ENCODE peak calls at places on chromosomes 3 and 15, in five cellular contexts. L is psoas muscle; W is right cardiac atrium; C is adrenal gland; M is CD8-positive, alpha-beta T cell. R is an unnamed sample.

GRCh38 chr3:20022954-20023644 is 11.0 kb upstream of the PP2D1 start:
- DNase-seq in W (no peak), C (no peak), M (no peak), L (no peak), R (no peak)

GRCh38 chr15:83092309-83092976 is 15.0 kb upstream of the TM6SF1 start:
- DNase-seq in L (no peak), M (no peak), W (peak), C (peak), R (no peak)

GRCh38 chr3:42655331-42655888 is 1.9 kb downstream of the ZBTB47 start:
- DNase-seq in M (no peak), C (no peak), W (peak), L (peak), R (peak)

GRCh38 chr3:179825527-179826246 is 172.8 kb downstream of the USP13 start:
- DNase-seq in W (no peak), M (no peak), C (no peak), L (no peak), R (no peak)

GRCh38 chr3:123167686-123168085 is 34.1 kb upstream of the SEC22A start:
- DNase-seq in W (no peak), C (no peak), L (no peak), M (no peak), R (no peak)

GRCh38 chr3:5188419-5189405 is 1.2 kb downstream of the EDEM1 start:
- DNase-seq in W (no peak), C (peak), L (no peak), M (peak), R (peak)

GRCh38 chr3:156434921-156435320 is 120.0 kb downstream of the SSR3 start:
- DNase-seq in C (no peak), W (no peak), L (no peak), M (no peak), R (no peak)

GRCh38 chr3:124248471-124249028 is 256.6 kb upstream of the ROPN1 start:
- DNase-seq in C (peak), M (no peak), L (peak), W (peak), R (peak)

GRCh38 chr3:178097576-178097975 is 438.7 kb upstream of the KCNMB2 start:
- DNase-seq in L (peak), M (no peak), C (peak), W (peak), R (no peak)

GRCh38 chr15:76234337-76234889 is 76.9 kb downstream of the ETFA start:
- DNase-seq in L (no peak), M (no peak), W (no peak), C (no peak), R (no peak)

GRCh38 chr3:163946785-163947184 is 1131.5 kb downstream of the SI start:
- DNase-seq in W (no peak), M (no peak), C (no peak), L (no peak), R (no peak)

GRCh38 chr3:118808743-118809142 is 225.9 kb downstream of the IGSF11 start:
- DNase-seq in M (no peak), C (no peak), W (no peak), L (no peak), R (no peak)

GRCh38 chr15:69533504-69533903 is 80.9 kb downstream of the RPLP1 start:
- DNase-seq in W (no peak), M (no peak), L (no peak), C (no peak), R (no peak)

GRCh38 chr3:108153451-108153981 is 62.7 kb upstream of the CD47 start:
- DNase-seq in M (peak), C (peak), W (no peak), L (no peak), R (peak)

GRCh38 chr3:104273046-104273649 is 1093.6 kb upstream of the ALCAM start:
- DNase-seq in C (no peak), W (no peak), M (no peak), L (no peak), R (peak)

GRCh38 chr15:70382009-70382749 is 284.5 kb upstream of the TLE3 start:
- DNase-seq in M (no peak), W (no peak), L (no peak), C (no peak), R (no peak)

GRCh38 chr3:123375014-123375940 is 73.6 kb downstream of the ADCY5 start:
- DNase-seq in M (no peak), C (no peak), L (no peak), W (no peak), R (no peak)

GRCh38 chr3:49882182-49882581 is 12.5 kb upstream of the CAMKV start:
- DNase-seq in L (no peak), C (no peak), M (no peak), W (peak), R (no peak)

GRCh38 chr15:101000271-101000681 is 81.1 kb downstream of the LRRK1 start:
- DNase-seq in C (no peak), M (no peak), L (no peak), W (no peak), R (peak)

GRCh38 chr3:128572013-128572412 is 78.6 kb downstream of the RPN1 start:
- DNase-seq in W (no peak), L (no peak), C (no peak), M (no peak), R (no peak)

GRCh38 chr3:39288300-39288808 is 8.5 kb upstream of the CX3CR1 start:
- DNase-seq in M (peak), C (peak), W (peak), L (peak), R (peak)

GRCh38 chr15:60326824-60327654 is 70.7 kb downstream of the ANXA2 start:
- DNase-seq in L (no peak), W (no peak), M (peak), C (peak), R (peak)

GRCh38 chr3:41974223-41974622 is 12.3 kb upstream of the ULK4 start:
- DNase-seq in M (no peak), W (no peak), L (no peak), C (no peak), R (no peak)

GRCh38 chr3:11567516-11568467 is 75.9 kb downstream of the VGLL4 start:
- DNase-seq in C (peak), L (peak), M (no peak), W (peak), R (peak)

GRCh38 chr15:76866716-76867321 is 38.3 kb downstream of the SCAPER start:
- DNase-seq in W (no peak), M (no peak), C (no peak), L (no peak), R (peak)

GRCh38 chr3:37856381-37856780 is 5.3 kb upstream of the CTDSPL start:
- DNase-seq in M (no peak), L (no peak), W (no peak), C (no peak), R (no peak)

GRCh38 chr3:85781806-85782205 is 823.0 kb downstream of the CADM2 start:
- DNase-seq in M (no peak), L (no peak), C (no peak), W (no peak), R (no peak)

GRCh38 chr3:13874891-13875290 is 5.0 kb downstream of the WNT7A start:
- DNase-seq in M (no peak), C (no peak), W (no peak), L (no peak), R (no peak)

GRCh38 chr15:88423331-88423730 is 43.9 kb downstream of the MRPL46 start:
- DNase-seq in C (no peak), W (no peak), L (no peak), M (no peak), R (no peak)

GRCh38 chr3:33385423-33385822 is 54.8 kb downstream of the UBP1 start:
- DNase-seq in W (no peak), M (no peak), C (no peak), L (no peak), R (no peak)

GRCh38 chr15:42726114-42726513 is 10.8 kb downstream of the CDAN1 start:
- DNase-seq in M (no peak), C (no peak), L (no peak), W (no peak), R (no peak)

GRCh38 chr3:39250116-39250747 is 29.6 kb downstream of the CX3CR1 start:
- DNase-seq in M (no peak), L (no peak), C (no peak), W (no peak), R (no peak)

GRCh38 chr3:71154846-71155245 is 428.7 kb downstream of the FOXP1 start:
- DNase-seq in M (no peak), L (no peak), C (no peak), W (no peak), R (no peak)

GRCh38 chr3:131735121-131735520 is 232.3 kb upstream of the MRPL3 start:
- DNase-seq in M (no peak), L (no peak), C (no peak), W (no peak), R (no peak)

GRCh38 chr15:95737051-95737450 is 593.4 kb upstream of the NR2F2 start:
- DNase-seq in W (no peak), C (no peak), M (no peak), L (no peak), R (no peak)

GRCh38 chr3:183909030-183909600 is 24.4 kb upstream of the PARL start:
- DNase-seq in L (no peak), M (no peak), C (no peak), W (no peak), R (no peak)

GRCh38 chr15:40345867-40346578 is 4.8 kb upstream of the PHGR1 start:
- DNase-seq in W (no peak), M (no peak), C (no peak), L (no peak), R (no peak)

GRCh38 chr15:40347559-40348470 is 3.0 kb upstream of the PHGR1 start:
- DNase-seq in W (no peak), C (no peak), L (no peak), M (no peak), R (no peak)

GRCh38 chr15:40348471-40348864 is 2.4 kb upstream of the PHGR1 start:
- DNase-seq in M (no peak), C (no peak), L (no peak), W (no peak), R (no peak)

GRCh38 chr15:40345225-40345866 is 4.6 kb upstream of the CCDC9B start:
- DNase-seq in C (no peak), M (no peak), L (no peak), W (no peak), R (no peak)

DNA sequence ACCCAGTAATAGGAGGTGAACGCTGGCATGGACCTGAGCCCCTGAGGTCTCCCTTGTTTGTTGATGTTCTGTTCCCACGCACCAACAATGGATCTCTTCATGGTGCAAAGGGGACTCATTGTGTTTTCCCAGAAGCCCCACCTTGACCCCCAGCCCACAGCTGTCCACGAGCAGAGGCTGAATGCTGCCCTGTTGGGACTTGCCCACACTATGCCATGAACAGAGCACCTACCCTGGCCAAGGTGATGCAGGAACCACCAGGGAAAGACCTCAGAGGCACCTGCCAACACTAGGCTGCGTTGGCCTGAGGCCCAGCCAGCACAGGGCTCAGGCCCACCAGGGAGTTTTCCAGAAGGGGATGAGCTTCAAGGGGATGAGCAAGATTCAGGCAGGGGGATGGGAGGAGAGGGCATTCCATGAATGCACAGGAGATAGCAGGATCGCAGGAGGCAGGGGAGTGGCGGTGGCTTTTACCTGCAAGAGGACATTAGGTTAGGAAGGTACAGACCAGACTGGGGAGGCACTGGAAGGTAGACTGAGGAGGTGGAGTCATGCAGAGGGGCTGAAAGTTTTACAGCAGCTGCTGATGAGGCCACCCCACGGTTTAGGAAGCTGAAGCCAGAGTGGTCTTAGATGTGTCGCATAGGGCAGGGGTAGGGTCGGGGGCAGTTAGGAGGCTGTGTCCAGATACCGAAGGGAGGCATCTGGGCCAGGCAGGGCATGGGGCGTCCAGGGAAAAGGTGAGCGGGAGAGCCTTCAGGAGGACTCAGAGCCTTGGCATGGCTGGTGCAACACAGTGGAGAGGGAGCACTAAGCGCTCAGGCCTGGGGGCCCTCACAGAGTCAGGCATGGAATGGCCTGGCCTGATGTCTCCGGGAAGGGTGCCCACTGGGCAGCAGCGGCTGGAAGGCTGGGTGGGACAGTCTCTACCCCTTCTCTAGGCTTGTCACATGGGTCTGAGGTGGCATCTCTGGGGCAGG is 4.0 kb upstream of the PHGR1 start:
- DNase-seq in C (no peak), L (no peak), M (no peak), W (no peak), R (no peak)
- H3K27ac ChIP-seq in C (no peak), L (no peak), M (no peak), W (no peak), R (no peak)

GRCh38 chr3:15065550-15066007 is 464 bp upstream of the MRPS25 start:
- DNase-seq in L (no peak), C (no peak), M (no peak), W (no peak), R (no peak)
- H3K27ac ChIP-seq in L (peak), C (no peak), M (no peak), W (no peak), R (no peak)

GRCh38 chr3:8069471-8069870 is 432.2 kb upstream of the LMCD1 start:
- DNase-seq in M (no peak), C (no peak), L (no peak), W (no peak), R (no peak)

GRCh38 chr3:8069981-8070380 is 431.6 kb upstream of the LMCD1 start:
- DNase-seq in W (no peak), C (no peak), M (no peak), L (no peak), R (no peak)
- H3K27ac ChIP-seq in W (no peak), C (no peak), M (no peak), L (no peak), R (no peak)

DNA sequence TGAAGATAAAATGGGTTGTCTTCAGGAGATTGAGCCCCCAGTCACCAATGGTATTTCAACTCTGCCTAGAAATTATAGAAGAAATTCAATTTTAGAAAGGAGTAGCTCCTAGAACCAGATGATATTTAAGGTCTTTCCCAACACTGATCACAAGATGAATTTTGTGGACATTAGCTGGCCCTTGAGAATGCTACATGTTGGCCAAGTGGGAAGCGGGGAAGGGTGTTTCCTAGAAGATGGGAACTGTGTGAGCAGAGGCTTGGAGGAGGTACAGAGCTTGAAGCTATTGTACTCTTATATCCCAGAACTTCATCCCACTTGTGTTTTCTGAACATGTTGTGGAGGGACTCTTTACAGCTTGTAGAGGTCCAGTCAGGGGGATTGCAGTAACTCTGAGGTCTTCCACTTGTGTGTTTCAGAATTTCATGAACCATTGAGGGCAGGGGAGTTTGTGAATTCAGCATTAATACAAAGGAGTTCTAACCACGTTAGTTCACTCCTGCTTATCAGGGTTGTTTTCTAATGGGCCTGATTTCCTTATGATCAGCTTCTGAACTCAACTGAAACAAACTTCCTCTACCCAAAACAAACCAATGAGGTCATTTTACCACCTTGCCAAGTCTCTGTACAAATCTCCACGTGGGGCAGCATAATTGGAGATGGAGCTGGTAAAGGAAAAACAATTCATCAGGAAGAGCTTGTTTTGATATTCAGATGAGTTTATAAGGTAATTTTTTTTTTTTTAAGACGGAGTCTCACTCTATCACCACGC is 152.6 kb upstream of the TPM1 start:
- DNase-seq in M (no peak), L (peak), C (no peak), W (no peak), R (no peak)
- H3K27ac ChIP-seq in M (no peak), L (no peak), C (no peak), W (no peak), R (no peak)

DNA sequence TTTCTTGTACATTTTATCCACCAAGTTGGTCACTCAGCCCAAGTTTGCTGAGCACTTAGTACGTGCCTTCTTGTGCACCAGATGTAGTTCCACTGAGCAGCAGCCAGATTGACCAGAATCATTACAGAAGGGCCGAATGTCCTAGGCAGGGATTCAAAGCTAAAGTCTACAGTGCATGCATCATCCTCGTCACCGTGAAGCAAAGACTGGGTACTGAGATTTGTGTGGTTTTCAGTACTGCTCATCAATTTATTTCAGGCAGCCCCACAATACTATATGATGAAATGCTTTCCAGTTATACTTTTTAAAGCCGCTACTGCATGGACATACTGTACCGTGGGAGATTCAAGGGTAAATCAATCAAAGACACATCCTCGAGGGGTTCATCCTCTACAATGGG is 227.0 kb downstream of the ARRDC4 start:
- DNase-seq in C (no peak), L (no peak), W (no peak), M (no peak), R (no peak)
- H3K27ac ChIP-seq in C (no peak), L (no peak), W (no peak), M (no peak), R (no peak)

GRCh38 chr15:90259524-90259923 is 5.9 kb upstream of the NGRN start:
- DNase-seq in M (no peak), L (no peak), C (no peak), W (no peak), R (no peak)
- H3K27ac ChIP-seq in M (no peak), L (no peak), C (no peak), W (no peak), R (no peak)

GRCh38 chr15:80587816-80588456 is 107.2 kb upstream of the ABHD17C start:
- DNase-seq in W (no peak), C (no peak), M (no peak), L (no peak), R (no peak)

GRCh38 chr15:80587007-80587406 is 108.1 kb upstream of the ABHD17C start:
- DNase-seq in C (no peak), L (no peak), M (no peak), W (no peak), R (no peak)

GRCh38 chr15:80590772-80591355 is 104.2 kb upstream of the ABHD17C start:
- DNase-seq in M (no peak), C (no peak), L (no peak), W (no peak), R (no peak)

GRCh38 chr15:80586141-80586540 is 109.0 kb upstream of the ABHD17C start:
- DNase-seq in M (no peak), C (no peak), W (no peak), L (no peak), R (no peak)

DNA sequence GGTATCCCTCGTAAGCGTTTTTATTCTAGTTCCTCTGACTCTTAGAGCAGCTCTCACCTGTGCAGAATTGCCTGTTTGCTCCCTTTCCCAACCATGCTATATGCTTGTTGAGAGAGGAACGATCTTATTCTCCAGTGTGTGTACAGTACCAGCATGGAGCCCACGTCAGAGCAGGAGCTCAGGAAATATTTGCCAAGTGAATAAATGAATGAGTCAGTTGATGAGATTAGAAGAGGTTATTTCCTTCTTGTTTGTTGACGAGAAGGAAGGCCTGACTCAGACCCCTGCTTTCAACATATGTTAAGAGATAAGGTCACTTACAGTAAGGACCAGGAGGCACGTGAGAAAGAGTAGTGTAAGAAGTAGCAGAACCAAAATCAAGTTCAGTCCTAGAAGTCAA is 106.3 kb upstream of the ABHD17C start:
- DNase-seq in W (no peak), C (no peak), M (no peak), L (no peak), R (no peak)
- H3K27ac ChIP-seq in W (no peak), C (no peak), M (no peak), L (no peak), R (peak)

DNA sequence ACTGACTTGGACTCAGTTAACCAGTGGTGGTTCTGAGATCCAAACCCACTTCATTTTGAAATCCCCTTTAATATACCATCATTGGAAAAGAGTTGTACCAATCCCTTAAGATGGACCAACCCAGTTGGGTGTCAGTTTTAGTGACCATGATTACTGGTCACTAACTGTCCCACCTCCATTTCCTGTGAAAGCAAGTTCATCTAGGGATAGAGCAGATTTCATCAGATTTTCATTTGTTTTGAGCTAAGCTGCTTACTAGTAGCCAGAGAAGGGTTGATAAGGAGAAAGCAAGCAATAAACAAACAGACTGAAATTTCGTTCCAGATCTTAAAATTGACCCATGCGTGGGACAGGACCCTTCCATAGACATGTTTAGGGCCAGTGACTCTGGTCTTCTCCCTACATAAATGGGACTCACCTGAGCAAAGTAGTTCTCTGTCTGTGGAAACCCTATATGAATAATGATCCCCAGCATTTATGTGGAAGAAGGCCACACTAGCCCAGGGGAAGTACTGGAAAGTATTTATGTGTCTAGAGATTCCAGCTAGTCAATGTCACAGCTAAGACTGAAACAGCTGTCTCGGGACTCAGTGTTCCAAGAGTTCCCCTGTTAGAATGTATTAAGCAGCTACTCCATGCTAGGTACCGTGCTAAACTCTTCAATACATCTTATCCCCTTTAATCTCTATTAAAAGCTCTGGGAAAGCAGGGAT is 196.0 kb upstream of the BCL6 start:
- DNase-seq in L (no peak), M (no peak), C (no peak), W (no peak), R (no peak)
- H3K27ac ChIP-seq in L (peak), M (no peak), C (no peak), W (no peak), R (no peak)